ENCODE peak calls at places on chromosomes 5 and 9, in ten cellular contexts. K is HL-60, W is nucleus accumbens, D is Kasumi-1, Z is NCI-H774, E is HuH-7.5, Y is NCI-H526, O is COR-L47, S is nephron progenitor cell, A is frontal cortex. M is an unnamed sample.

GRCh38 chr5:9498541-9499497 is 47.1 kb downstream of the SEMA5A start:
- DNase-seq in A (no peak), D (peak; percentile 18), O (no peak), S (no peak), Y (peak; percentile 85), W (no peak), E (no peak), K (no peak), Z (no peak), M (peak; percentile 57)

GRCh38 chr5:119323630-119324000 is 32.2 kb upstream of the TNFAIP8 start:
- DNase-seq in O (peak; percentile 71), S (no peak), W (no peak), E (no peak), Z (no peak), A (no peak), K (no peak), Y (no peak), D (no peak), M (peak; percentile 88)

GRCh38 chr9:34615132-34615531 is 3.2 kb upstream of the RPP25L start:
- DNase-seq in D (no peak), E (no peak), O (no peak), K (no peak), S (no peak), Z (no peak), Y (no peak), A (no peak), W (no peak), M (no peak)

GRCh38 chr9:100170556-100170955 is 71.5 kb downstream of the INVS start:
- DNase-seq in Y (no peak), D (no peak), E (no peak), O (no peak), W (no peak), K (no peak), S (no peak), Z (no peak), A (no peak), M (no peak)

GRCh38 chr9:110742741-110743371 is 74.3 kb downstream of the MUSK start:
- DNase-seq in K (no peak), A (no peak), D (no peak), Y (no peak), E (no peak), O (no peak), S (no peak), Z (no peak), W (no peak), M (no peak)

GRCh38 chr9:78601957-78602565 is 305.1 kb downstream of the PSAT1 start:
- DNase-seq in O (peak; percentile 63), W (no peak), S (peak; percentile 44), Z (peak; percentile 25), Y (peak; percentile 48), E (no peak), D (peak; percentile 49), A (peak; percentile 9), K (peak; percentile 18), M (peak; percentile 78)

GRCh38 chr5:154712518-154713437 is 42.4 kb upstream of the LARP1 start:
- DNase-seq in Z (peak; percentile 81), Y (peak; percentile 68), E (no peak), K (no peak), D (no peak), S (no peak), O (peak; percentile 73), W (no peak), A (no peak), M (peak; percentile 34)

GRCh38 chr9:131617611-131618010 is 72.3 kb downstream of the PRRT1B start:
- DNase-seq in S (no peak), K (no peak), E (no peak), O (no peak), Z (no peak), A (no peak), Y (no peak), W (no peak), D (no peak), M (no peak)

GRCh38 chr9:126494746-126495145 is 119.0 kb upstream of the LMX1B start:
- DNase-seq in D (no peak), W (no peak), Z (no peak), K (no peak), O (no peak), Y (no peak), S (no peak), A (no peak), E (no peak), M (no peak)

GRCh38 chr9:118929317-118929716 is 439.9 kb downstream of the BRINP1 start:
- DNase-seq in D (no peak), O (no peak), Z (no peak), Y (no peak), A (no peak), W (no peak), K (no peak), E (no peak), S (no peak), M (no peak)

GRCh38 chr5:32683125-32683524 is 28.0 kb upstream of the NPR3 start:
- DNase-seq in D (no peak), A (no peak), K (no peak), E (no peak), Y (no peak), O (no peak), W (no peak), Z (no peak), S (no peak), M (no peak)

GRCh38 chr9:75200892-75201470 is 112.7 kb downstream of the OSTF1 start:
- DNase-seq in A (peak; percentile 37), K (peak; percentile 21), Y (peak; percentile 55), O (peak; percentile 32), S (peak; percentile 34), E (no peak), W (no peak), Z (peak; percentile 33), D (peak; percentile 58), M (peak; percentile 21)

M was measured in NCI-H748 treated with DMSO at 0.1 percent for 48 hours.